ENCODE peak calls at places on chromosomes 12 and 14, in ten cellular contexts. B is AG09319; H is non-pigmented ciliary epithelial cell; R is neuronal stem cell; F is NCI-H2081; D is NCI-H526 treated with DMSO at 0.1 percent for 48 hours; A is LHCN-M2; U is frontal cortex; C is activated CD4-positive, alpha-beta T cell treated with anti-CD3 and anti-CD28 coated beads, Interleukin-2, amount 50 U/mL, for 1 hour; X is uterus. W is an unnamed sample.

GRCh38 chr14:104229621-104230041 is 91.2 kb downstream of the KIF26A start:
- DNase-seq in B (no peak), H (no peak), R (no peak), F (no peak), D (no peak), A (no peak), U (no peak), C (no peak), X (no peak), W (no peak)

GRCh38 chr12:95141305-95141704 is 67.9 kb upstream of the NR2C1 start:
- DNase-seq in B (no peak), H (no peak), R (no peak), F (no peak), D (no peak), A (no peak), U (no peak), C (no peak), X (no peak), W (no peak)

GRCh38 chr12:88570103-88570502 is 10.2 kb downstream of the KITLG start:
- DNase-seq in B (no peak), H (no peak), R (no peak), F (no peak), D (no peak), A (no peak), U (no peak), C (no peak), X (peak; percentile 47), W (no peak)

GRCh38 chr12:121996945-121997612 is 24.6 kb upstream of the BCL7A start:
- DNase-seq in B (no peak), H (no peak), R (no peak), F (no peak), D (no peak), A (peak; percentile 20), U (no peak), C (no peak), X (no peak), W (no peak)

GRCh38 chr14:36655963-36656768 is 5.5 kb upstream of the PAX9 start:
- DNase-seq in B (peak; percentile 51), H (no peak), R (no peak), F (no peak), D (no peak), A (no peak), U (no peak), C (no peak), X (no peak), W (peak; percentile 57)

GRCh38 chr12:65294863-65295262 is 16.4 kb downstream of the MSRB3 start:
- DNase-seq in B (no peak), H (no peak), R (no peak), F (no peak), D (no peak), A (peak; percentile 19), U (no peak), C (no peak), X (no peak), W (no peak)

GRCh38 chr12:56694161-56694560 is 6.1 kb upstream of the PTGES3 start:
- DNase-seq in B (no peak), H (no peak), R (no peak), F (no peak), D (no peak), A (no peak), U (no peak), C (no peak), X (no peak), W (no peak)

GRCh38 chr12:54127538-54128259 is 61.1 kb downstream of the SMUG1 start:
- DNase-seq in B (no peak), H (no peak), R (no peak), F (no peak), D (no peak), A (no peak), U (no peak), C (no peak), X (no peak), W (no peak)

GRCh38 chr12:57519758-57520007 is 631 bp downstream of the DDIT3 start:
- DNase-seq in B (no peak), H (no peak), R (no peak), F (no peak), D (no peak), A (no peak), U (no peak), C (no peak), X (no peak), W (no peak)

GRCh38 chr12:127926004-127926403 is 341.0 kb upstream of the TMEM132C start:
- DNase-seq in B (no peak), H (no peak), R (peak; percentile 48), F (no peak), D (peak; percentile 28), A (peak; percentile 56), U (peak; percentile 15), C (no peak), X (no peak), W (peak; percentile 64)

GRCh38 chr12:47349770-47350408 is 270.1 kb upstream of the AMIGO2 start:
- DNase-seq in B (no peak), H (peak; percentile 13), R (no peak), F (no peak), D (no peak), A (no peak), U (no peak), C (no peak), X (no peak), W (no peak)

GRCh38 chr14:104318558-104319488 is 180.4 kb downstream of the KIF26A start:
- DNase-seq in B (no peak), H (no peak), R (no peak), F (no peak), D (no peak), A (no peak), U (no peak), C (no peak), X (peak; percentile 5), W (peak; percentile 0)

GRCh38 chr12:79674629-79675028 is 16.1 kb downstream of the PAWR start:
- DNase-seq in B (no peak), H (no peak), R (no peak), F (no peak), D (no peak), A (peak; percentile 73), U (no peak), C (no peak), X (no peak), W (no peak)

W was measured in thyroid gland.